ENCODE peak calls at places on chromosomes 4 and X, in four cellular contexts. Y is pancreas, U is lower leg skin, Q is uterus. O is an unnamed sample.

GRCh38 chrX:19709812-19710518 is 177.4 kb downstream of the SH3KBP1 start:
- DNase-seq in Q (no peak), U (no peak), Y (no peak), O (no peak)

GRCh38 chrX:3550160-3550765 is 163.2 kb downstream of the PRKX start:
- DNase-seq in Y (peak; percentile 49), U (peak; percentile 14), Q (no peak), O (no peak)

GRCh38 chr4:180058731-180059215 is 2184.4 kb upstream of the TENM3 start:
- DNase-seq in Q (no peak), Y (peak; percentile 44), U (no peak), O (peak; percentile 56)

GRCh38 chr4:183337833-183338232 is 15.6 kb upstream of the CLDN24 start:
- DNase-seq in Y (no peak), Q (no peak), U (no peak), O (no peak)

GRCh38 chrX:23634181-23634580 is 33.1 kb upstream of the PRDX4 start:
- DNase-seq in Y (no peak), Q (no peak), U (no peak), O (no peak)

GRCh38 chr4:146945556-146946374 is at the start of gene TTC29:
- DNase-seq in U (peak; percentile 85), Y (peak; percentile 91), Q (peak; percentile 91), O (peak; percentile 98)

GRCh38 chrX:97854071-97854470 is 970.4 kb downstream of the RPA4 start:
- DNase-seq in U (no peak), Y (no peak), Q (no peak), O (no peak)

GRCh38 chr4:184282895-184283654 is 65.4 kb upstream of the ENPP6 start:
- DNase-seq in Y (no peak), Q (no peak), U (no peak), O (no peak)

GRCh38 chrX:17527932-17528331 is 152.9 kb downstream of the NHS start:
- DNase-seq in Q (no peak), Y (no peak), U (no peak), O (no peak)

GRCh38 chr4:79132826-79133225 is 193.0 kb downstream of the NAA11 start:
- DNase-seq in Q (no peak), U (no peak), Y (no peak), O (no peak)

GRCh38 chrX:10327651-10328050 is 170.9 kb downstream of the CLCN4 start:
- DNase-seq in U (no peak), Q (no peak), Y (no peak), O (no peak)

GRCh38 chr4:43992552-43992951 is 456.1 kb downstream of the KCTD8 start:
- DNase-seq in Q (no peak), Y (no peak), U (no peak), O (no peak)

GRCh38 chr4:169050308-169050707 is 40.3 kb upstream of the CBR4 start:
- DNase-seq in U (no peak), Y (no peak), Q (no peak), O (no peak)

GRCh38 chr4:112031712-112032328 is 113.4 kb upstream of the FAM241A start:
- DNase-seq in Y (no peak), U (no peak), Q (no peak), O (no peak)

GRCh38 chr4:151537726-151538125 is 128.8 kb downstream of the FHIP1A start:
- DNase-seq in Y (no peak), Q (no peak), U (no peak), O (no peak)

GRCh38 chr4:47498899-47499298 is 13.8 kb downstream of the ATP10D start:
- DNase-seq in Y (no peak), U (no peak), Q (no peak), O (no peak)

GRCh38 chrX:21747523-21747922 is 10.4 kb downstream of the SMPX start:
- DNase-seq in Q (no peak), Y (no peak), U (no peak), O (no peak)

GRCh38 chr4:21949073-21949457 is 493 bp upstream of the KCNIP4 start:
- DNase-seq in Q (peak; percentile 22), Y (no peak), U (no peak), O (no peak)

GRCh38 chr4:137597751-137598493 is 65.6 kb upstream of the PCDH18 start:
- DNase-seq in U (no peak), Q (no peak), Y (no peak), O (no peak)

GRCh38 chrX:77622233-77622632 is 163.8 kb downstream of the ATRX start:
- DNase-seq in U (no peak), Q (no peak), Y (no peak), O (no peak)

GRCh38 chr4:102404551-102404969 is 59.3 kb upstream of the SLC39A8 start:
- DNase-seq in Y (no peak), U (no peak), Q (peak; percentile 35), O (no peak)

GRCh38 chr4:172998527-172999469 is 169.8 kb upstream of the GALNT7 start:
- DNase-seq in Q (no peak), U (no peak), Y (no peak), O (no peak)

GRCh38 chr4:119041951-119042560 is 93.6 kb upstream of the MYOZ2 start:
- DNase-seq in Q (peak; percentile 47), Y (peak; percentile 63), U (peak; percentile 52), O (peak; percentile 33)

GRCh38 chr4:151599876-151600275 is 160.9 kb downstream of the GATB start:
- DNase-seq in U (no peak), Y (no peak), Q (no peak), O (no peak)

GRCh38 chr4:177108708-177109107 is 201.0 kb upstream of the NEIL3 start:
- DNase-seq in Y (no peak), Q (no peak), U (no peak), O (no peak)

GRCh38 chr4:55549888-55550287 is 3.2 kb upstream of the CLOCK start:
- DNase-seq in U (no peak), Y (no peak), Q (no peak), O (no peak)

GRCh38 chrX:40083979-40084359 is 13.8 kb downstream of the BCOR start:
- DNase-seq in U (no peak), Y (no peak), Q (no peak), O (no peak)

GRCh38 chr4:113070755-113071154 is 21.3 kb downstream of the ANK2 start:
- DNase-seq in Y (no peak), U (no peak), Q (no peak), O (no peak)

GRCh38 chrX:110125435-110125834 is 122.5 kb downstream of the TMEM164 start:
- DNase-seq in U (no peak), Y (no peak), Q (no peak), O (peak; percentile 19)

GRCh38 chr4:147590249-147590920 is 26.8 kb upstream of the TMEM184C start:
- DNase-seq in U (peak; percentile 42), Q (peak; percentile 68), Y (peak; percentile 40), O (peak; percentile 74)

GRCh38 chr4:62683799-62684566 is 1483.9 kb downstream of the ADGRL3 start:
- DNase-seq in Q (no peak), U (no peak), Y (no peak), O (peak; percentile 15)

GRCh38 chr4:37453004-37453360 is 208.4 kb downstream of the NWD2 start:
- DNase-seq in U (peak; percentile 54), Y (peak; percentile 76), Q (peak; percentile 25), O (no peak)

GRCh38 chr4:140152015-140152703 is 1.8 kb downstream of the MAML3 start:
- DNase-seq in U (peak; percentile 54), Q (peak; percentile 78), Y (peak; percentile 68), O (peak; percentile 74)
- TF ChIP-seq CTCF in U (no peak), Q (peak; percentile 44), Y (no peak), O (peak; percentile 17)

GRCh38 chr4:99690472-99690871 is 32.8 kb upstream of the C4orf54 start:
- DNase-seq in U (no peak), Y (no peak), Q (no peak), O (no peak)
- TF ChIP-seq CTCF in U (no peak), Y (no peak), Q (no peak), O (no peak)

GRCh38 chr4:67292649-67293048 is 252.7 kb downstream of the CENPC start:
- DNase-seq in Y (no peak), U (no peak), Q (no peak), O (no peak)
- TF ChIP-seq CTCF in Y (no peak), U (no peak), Q (no peak), O (no peak)

DNA sequence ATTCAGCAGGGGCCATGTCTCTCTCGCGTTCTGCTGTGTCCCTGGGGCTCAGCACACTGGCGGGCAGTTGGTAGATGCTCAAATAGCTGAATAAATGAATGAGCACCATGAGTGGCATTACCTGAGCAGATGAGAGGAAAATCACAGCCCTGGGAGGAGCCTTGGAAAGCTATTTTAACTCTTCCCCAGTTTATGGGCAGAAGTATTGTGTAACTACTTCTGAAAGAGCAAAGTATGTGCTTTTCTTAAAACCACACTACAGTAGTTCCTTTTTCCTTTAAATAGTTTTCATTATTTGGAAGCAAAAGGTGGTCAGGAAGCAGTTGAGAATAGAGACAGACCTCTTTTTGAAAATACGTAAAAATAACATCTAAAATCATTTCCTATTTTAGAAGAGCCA is 3.0 kb upstream of the PLAC1 start:
- DNase-seq in U (no peak), Y (no peak), Q (no peak), O (no peak)
- TF ChIP-seq CTCF in U (no peak), Y (no peak), Q (no peak), O (no peak)

O was measured in glutamatergic neuron.